ENCODE peak calls at places on chromosomes 5 and 9, in four cellular contexts. One of them, this sample, is unnamed.

GRCh38 chr5:159682623-159683022 is 233.7 kb upstream of the ADRA1B start:
- DNase-seq in K562: no peak
- DNase-seq in GM12878: no peak
- DNase-seq in HCT116: peak
- DNase-seq in this sample: no peak

GRCh38 chr9:37904647-37905505 is 949 bp upstream of the SLC25A51 start:
- DNase-seq in GM12878: no peak
- DNase-seq in K562: peak
- DNase-seq in HCT116: no peak
- DNase-seq in this sample: no peak

GRCh38 chr5:73451218-73452130 is 2.9 kb upstream of the FOXD1 start:
- DNase-seq in GM12878: no peak
- DNase-seq in HCT116: no peak
- DNase-seq in K562: peak
- DNase-seq in this sample: no peak

GRCh38 chr5:143134269-143134668 is 269.2 kb downstream of the NR3C1 start:
- DNase-seq in GM12878: no peak
- DNase-seq in K562: no peak
- DNase-seq in HCT116: no peak
- DNase-seq in this sample: no peak

GRCh38 chr9:36436909-36437308 is 36.8 kb upstream of the RNF38 start:
- DNase-seq in HCT116: no peak
- DNase-seq in K562: no peak
- DNase-seq in GM12878: no peak
- DNase-seq in this sample: no peak

GRCh38 chr5:14440598-14441401 is 140.8 kb upstream of the OTULINL start:
- DNase-seq in GM12878: no peak
- DNase-seq in K562: no peak
- DNase-seq in HCT116: no peak
- DNase-seq in this sample: no peak

GRCh38 chr9:129383415-129384088 is 205.5 kb upstream of the IER5L start:
- DNase-seq in GM12878: peak
- DNase-seq in HCT116: no peak
- DNase-seq in K562: no peak
- DNase-seq in this sample: no peak

GRCh38 chr5:113574417-113574816 is 60.9 kb downstream of the YTHDC2 start:
- DNase-seq in K562: peak
- DNase-seq in GM12878: no peak
- DNase-seq in HCT116: no peak
- DNase-seq in this sample: no peak

GRCh38 chr5:173613433-173614144 is 2.9 kb downstream of the BOD1 start:
- DNase-seq in K562: no peak
- DNase-seq in GM12878: no peak
- DNase-seq in HCT116: no peak
- DNase-seq in this sample: no peak

GRCh38 chr5:1725641-1726468 is 73.8 kb downstream of the MRPL36 start:
- DNase-seq in GM12878: no peak
- DNase-seq in HCT116: no peak
- DNase-seq in K562: no peak
- DNase-seq in this sample: no peak

GRCh38 chr5:37840036-37840909 is at the start of gene GDNF:
- DNase-seq in GM12878: no peak
- DNase-seq in HCT116: no peak
- DNase-seq in K562: no peak
- DNase-seq in this sample: no peak

GRCh38 chr5:5340206-5340729 is 82.2 kb upstream of the ICE1 start:
- DNase-seq in GM12878: no peak
- DNase-seq in HCT116: peak
- DNase-seq in K562: peak
- DNase-seq in this sample: no peak

GRCh38 chr9:77291714-77292113 is 114.4 kb downstream of the VPS13A start:
- DNase-seq in GM12878: no peak
- DNase-seq in HCT116: peak
- DNase-seq in K562: peak
- DNase-seq in this sample: no peak

GRCh38 chr9:134323741-134324358 is 2.4 kb upstream of the RXRA start:
- DNase-seq in HCT116: peak
- DNase-seq in K562: peak
- DNase-seq in GM12878: no peak
- DNase-seq in this sample: no peak

GRCh38 chr9:120066315-120066714 is 513.7 kb downstream of the CDK5RAP2 start:
- DNase-seq in HCT116: no peak
- DNase-seq in K562: no peak
- DNase-seq in GM12878: no peak
- DNase-seq in this sample: no peak

GRCh38 chr5:132064140-132064539 is 3.7 kb downstream of the IL3 start:
- DNase-seq in K562: no peak
- DNase-seq in GM12878: no peak
- DNase-seq in HCT116: no peak
- DNase-seq in this sample: no peak

GRCh38 chr9:114281421-114282103 is 41.3 kb upstream of the ORM1 start:
- DNase-seq in GM12878: no peak
- DNase-seq in K562: no peak
- DNase-seq in HCT116: no peak
- DNase-seq in this sample: peak

GRCh38 chr5:130762031-130762430 is 403.0 kb downstream of the HINT1 start:
- DNase-seq in K562: no peak
- DNase-seq in HCT116: no peak
- DNase-seq in GM12878: no peak
- DNase-seq in this sample: no peak

GRCh38 chr5:107618233-107618632 is 52.5 kb downstream of the EFNA5 start:
- DNase-seq in GM12878: no peak
- DNase-seq in HCT116: no peak
- DNase-seq in K562: no peak
- DNase-seq in this sample: no peak

GRCh38 chr9:109914280-109915027 is 134.5 kb downstream of the PALM2AKAP2 start:
- DNase-seq in HCT116: no peak
- DNase-seq in K562: no peak
- DNase-seq in GM12878: peak
- DNase-seq in this sample: no peak

GRCh38 chr9:120877276-120878034 is 467 bp upstream of the PHF19 start:
- DNase-seq in GM12878: no peak
- DNase-seq in K562: peak
- DNase-seq in HCT116: no peak
- DNase-seq in this sample: peak

GRCh38 chr5:138282918-138283742 is 8.7 kb upstream of the GFRA3 start:
- DNase-seq in HCT116: peak
- DNase-seq in GM12878: no peak
- DNase-seq in K562: peak
- DNase-seq in this sample: no peak

GRCh38 chr9:109297899-109298298 is 23.0 kb downstream of the EPB41L4B start:
- DNase-seq in GM12878: no peak
- DNase-seq in HCT116: no peak
- DNase-seq in K562: no peak
- DNase-seq in this sample: no peak

GRCh38 chr9:133122935-133123611 is 2.0 kb upstream of the RALGDS start:
- DNase-seq in HCT116: no peak
- DNase-seq in K562: peak
- DNase-seq in GM12878: no peak
- DNase-seq in this sample: no peak

GRCh38 chr9:106890621-106891020 is 27.7 kb downstream of the ZNF462 start:
- DNase-seq in GM12878: no peak
- DNase-seq in HCT116: no peak
- DNase-seq in K562: no peak
- DNase-seq in this sample: no peak

GRCh38 chr5:88396635-88397285 is 128.1 kb upstream of the TMEM161B start:
- DNase-seq in HCT116: no peak
- DNase-seq in K562: no peak
- DNase-seq in GM12878: no peak
- DNase-seq in this sample: no peak

GRCh38 chr5:88396126-88396525 is 127.5 kb upstream of the TMEM161B start:
- DNase-seq in HCT116: no peak
- DNase-seq in GM12878: no peak
- DNase-seq in K562: no peak
- DNase-seq in this sample: no peak

GRCh38 chr5:88401671-88402070 is 133.0 kb upstream of the TMEM161B start:
- DNase-seq in HCT116: no peak
- DNase-seq in K562: no peak
- DNase-seq in GM12878: no peak
- DNase-seq in this sample: no peak

GRCh38 chr5:88394531-88395185 is 126.0 kb upstream of the TMEM161B start:
- DNase-seq in GM12878: no peak
- DNase-seq in HCT116: no peak
- DNase-seq in K562: no peak
- DNase-seq in this sample: no peak

DNA sequence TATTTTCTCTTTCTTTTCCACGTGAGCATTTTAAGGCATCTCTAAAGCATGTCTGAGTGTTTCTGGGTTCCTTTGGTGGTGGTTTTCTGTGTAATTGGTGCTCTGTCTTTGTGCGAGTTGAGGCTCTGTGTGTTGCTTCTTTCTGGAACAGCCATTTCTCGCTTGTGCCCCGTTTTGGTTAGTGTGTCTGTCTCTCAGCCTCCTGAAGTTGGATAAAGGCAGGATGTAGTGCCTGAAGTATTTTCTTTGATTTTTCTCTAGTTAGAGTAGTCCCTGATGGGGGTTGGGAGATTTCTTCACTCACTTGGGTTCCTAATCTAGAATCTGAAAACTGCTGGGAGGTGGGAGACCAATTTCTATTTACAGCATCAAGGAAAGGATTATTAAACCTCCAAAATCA is 129.7 kb upstream of the TMEM161B start:
- DNase-seq in HCT116: no peak
- DNase-seq in K562: no peak
- DNase-seq in GM12878: no peak
- DNase-seq in this sample: no peak
- H3K4me3 ChIP-seq in HCT116: no peak
- H3K4me3 ChIP-seq in K562: no peak
- H3K4me3 ChIP-seq in GM12878: no peak
- H3K4me3 ChIP-seq in this sample: no peak

GRCh38 chr5:33968133-33969005 is 16.1 kb downstream of the SLC45A2 start:
- DNase-seq in HCT116: no peak
- DNase-seq in K562: no peak
- DNase-seq in GM12878: no peak
- DNase-seq in this sample: no peak

GRCh38 chr5:33964132-33964531 is 20.4 kb downstream of the SLC45A2 start:
- DNase-seq in GM12878: no peak
- DNase-seq in HCT116: no peak
- DNase-seq in K562: no peak
- DNase-seq in this sample: no peak

GRCh38 chr5:33973271-33973670 is 11.2 kb downstream of the SLC45A2 start:
- DNase-seq in HCT116: no peak
- DNase-seq in GM12878: no peak
- DNase-seq in K562: no peak
- DNase-seq in this sample: no peak

DNA sequence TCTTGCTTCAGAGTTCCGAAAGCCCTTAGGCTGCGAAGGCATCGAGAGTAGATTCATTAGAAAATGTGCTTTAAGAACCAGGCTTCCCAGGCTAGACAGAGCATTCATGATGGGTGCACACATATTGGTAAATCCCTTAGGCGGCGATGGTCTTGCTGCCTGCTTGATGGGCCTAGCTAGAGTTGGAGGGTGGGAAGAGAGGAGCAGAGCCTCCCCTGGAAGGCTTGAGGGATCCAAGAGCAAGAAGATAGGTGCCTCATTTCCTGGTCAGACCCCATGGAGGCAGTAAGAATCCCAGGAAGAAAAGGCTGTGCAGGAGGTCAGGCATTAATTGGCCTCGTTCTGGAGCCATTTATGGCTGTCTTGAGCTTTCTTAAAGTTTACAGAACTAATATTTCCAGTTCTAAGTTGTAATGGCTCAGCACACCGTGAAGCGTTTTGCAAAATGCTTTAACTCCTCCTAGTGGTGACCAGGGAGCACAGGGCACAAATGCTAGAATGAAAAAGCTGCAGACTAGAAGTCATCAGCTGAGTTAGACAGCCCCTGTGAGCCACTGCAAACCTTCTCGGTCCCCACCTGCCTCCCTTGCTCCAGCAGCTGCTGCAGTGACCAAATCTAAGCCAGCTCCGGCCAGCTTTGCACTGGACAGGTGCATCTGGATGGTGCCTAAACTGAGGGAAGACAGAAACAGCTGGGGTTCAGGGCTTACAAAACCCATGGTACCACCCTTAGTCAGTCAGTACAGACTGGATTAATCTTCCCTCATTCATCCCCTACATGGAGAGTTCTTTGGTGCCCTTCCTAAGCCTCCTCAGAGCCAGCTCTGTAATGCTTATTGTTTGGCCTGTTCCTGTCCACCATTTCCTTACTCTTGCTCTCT is 14.7 kb downstream of the SLC45A2 start:
- DNase-seq in K562: peak
- DNase-seq in HCT116: peak
- DNase-seq in GM12878: peak
- DNase-seq in this sample: no peak
- TF ChIP-seq EGR1 in K562: no peak
- TF ChIP-seq EGR1 in HCT116: no peak
- TF ChIP-seq EGR1 in GM12878: no peak
- TF ChIP-seq EGR1 in this sample: no peak

GRCh38 chr9:92980085-92980745 is 32.9 kb downstream of the FGD3 start:
- DNase-seq in GM12878: no peak
- DNase-seq in HCT116: peak
- DNase-seq in K562: no peak
- DNase-seq in this sample: no peak
- H3K4me3 ChIP-seq in GM12878: no peak
- H3K4me3 ChIP-seq in HCT116: peak
- H3K4me3 ChIP-seq in K562: no peak
- H3K4me3 ChIP-seq in this sample: no peak

DNA sequence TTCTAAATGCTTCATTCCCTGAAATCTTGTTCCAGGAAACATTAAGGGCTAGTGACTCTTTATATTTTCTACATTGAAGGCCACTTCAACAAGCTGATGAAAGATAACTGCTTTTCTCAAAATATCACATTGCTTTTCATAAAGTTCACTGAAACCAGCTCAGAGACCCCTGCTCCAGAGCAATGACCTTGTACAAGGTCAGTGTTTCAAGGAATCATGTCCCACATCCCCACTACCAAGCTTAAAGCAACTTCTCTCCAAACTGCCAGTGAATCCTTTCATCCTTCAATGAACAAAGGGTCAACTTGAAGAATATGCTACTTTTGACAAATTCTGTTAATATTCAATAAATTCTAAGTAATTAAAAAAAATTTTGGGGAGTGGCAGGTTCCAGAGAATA is 12.0 kb upstream of the SPATA24 start:
- DNase-seq in GM12878: no peak
- DNase-seq in HCT116: no peak
- DNase-seq in K562: no peak
- DNase-seq in this sample: no peak
- TF ChIP-seq EGR1 in GM12878: no peak
- TF ChIP-seq EGR1 in HCT116: no peak
- TF ChIP-seq EGR1 in K562: no peak
- TF ChIP-seq EGR1 in this sample: no peak

GRCh38 chr9:90632680-90633207 is 9.9 kb downstream of the DIRAS2 start:
- DNase-seq in GM12878: no peak
- DNase-seq in K562: no peak
- DNase-seq in HCT116: no peak
- DNase-seq in this sample: no peak

GRCh38 chr9:90629354-90629753 is 13.3 kb downstream of the DIRAS2 start:
- DNase-seq in GM12878: no peak
- DNase-seq in HCT116: no peak
- DNase-seq in K562: no peak
- DNase-seq in this sample: no peak

GRCh38 chr9:90637626-90638025 is 5.0 kb downstream of the DIRAS2 start:
- DNase-seq in K562: no peak
- DNase-seq in GM12878: no peak
- DNase-seq in HCT116: no peak
- DNase-seq in this sample: no peak

GRCh38 chr9:90631964-90632363 is 10.7 kb downstream of the DIRAS2 start:
- DNase-seq in K562: no peak
- DNase-seq in GM12878: no peak
- DNase-seq in HCT116: no peak
- DNase-seq in this sample: no peak
- H3K4me3 ChIP-seq in K562: no peak
- H3K4me3 ChIP-seq in GM12878: no peak
- H3K4me3 ChIP-seq in HCT116: no peak
- H3K4me3 ChIP-seq in this sample: no peak

This sample was measured in H1.